ENCODE peak calls at places on chromosome 4, in four cellular contexts. F is mammary epithelial cell, O is body of pancreas, P is H9. E is an unnamed sample.
A peak's percentile ranks its signal among the peaks of the same experiment; 100 is the strongest.

GRCh38 chr4:31141141-31141811 is 421.1 kb downstream of the PCDH7 start:
- DNase-seq in F (no peak), O (no peak), P (no peak), E (no peak)

GRCh38 chr4:110704748-110705439 is 82.0 kb upstream of the PITX2 start:
- DNase-seq in F (no peak), O (no peak), P (no peak), E (no peak)

GRCh38 chr4:183332447-183332846 is 10.2 kb upstream of the CLDN24 start:
- DNase-seq in F (no peak), O (no peak), P (no peak), E (no peak)

GRCh38 chr4:161279095-161279494 is 884.7 kb downstream of the FSTL5 start:
- DNase-seq in F (no peak), O (no peak), P (no peak), E (no peak)

GRCh38 chr4:71772592-71772991 is 11.3 kb downstream of the GC start:
- DNase-seq in F (no peak), O (no peak), P (no peak), E (no peak)

GRCh38 chr4:40196260-40196659 is 571 bp upstream of the RHOH start:
- DNase-seq in F (no peak), O (no peak), P (no peak), E (no peak)

GRCh38 chr4:176849076-176849475 is 56.4 kb upstream of the VEGFC start:
- DNase-seq in F (peak; percentile 41), O (no peak), P (no peak), E (no peak)

GRCh38 chr4:67762091-67762490 is 7.9 kb upstream of the GNRHR start:
- DNase-seq in F (no peak), O (no peak), P (no peak), E (no peak)

GRCh38 chr4:39792529-39792928 is 94.6 kb downstream of the UBE2K start:
- DNase-seq in F (no peak), O (no peak), P (no peak), E (no peak)

GRCh38 chr4:139876328-139876941 is 210.8 kb downstream of the MGST2 start:
- DNase-seq in F (peak; percentile 21), O (peak; percentile 48), P (no peak), E (no peak)

GRCh38 chr4:133154725-133155124 is 5.6 kb downstream of the PCDH10 start:
- DNase-seq in F (no peak), O (no peak), P (no peak), E (no peak)

GRCh38 chr4:40395908-40396806 is 61.0 kb downstream of the CHRNA9 start:
- DNase-seq in F (peak; percentile 35), O (peak; percentile 97), P (no peak), E (no peak)

GRCh38 chr4:137387924-137388323 is 144.4 kb downstream of the PCDH18 start:
- DNase-seq in F (no peak), O (no peak), P (no peak), E (no peak)

GRCh38 chr4:23770011-23770410 is 119.8 kb downstream of the PPARGC1A start:
- DNase-seq in F (no peak), O (no peak), P (no peak), E (no peak)

GRCh38 chr4:56374956-56375355 is 12.3 kb downstream of the AASDH start:
- DNase-seq in F (no peak), O (no peak), P (no peak), E (no peak)

GRCh38 chr4:5638976-5639375 is 69.4 kb downstream of the EVC2 start:
- DNase-seq in F (peak; percentile 39), O (no peak), P (no peak), E (no peak)

GRCh38 chr4:14916554-14917304 is 85.6 kb upstream of the CPEB2 start:
- DNase-seq in F (peak; percentile 63), O (no peak), P (no peak), E (no peak)

GRCh38 chr4:125704726-125705125 is 390.0 kb downstream of the FAT4 start:
- DNase-seq in F (no peak), O (no peak), P (no peak), E (no peak)

GRCh38 chr4:178138491-178138890 is 696.3 kb upstream of the AGA start:
- DNase-seq in F (no peak), O (no peak), P (no peak), E (no peak)
- H3K4me1 ChIP-seq in F (no peaks in the 10 kb centered on the region), O (no peaks in the 10 kb centered on the region), P (no peaks in the 10 kb centered on the region), E (no peaks in the 10 kb centered on the region)

GRCh38 chr4:10984815-10985214 is 300.2 kb upstream of the CLNK start:
- DNase-seq in F (no peak), O (no peak), P (no peak), E (no peak)
- H3K27me3 ChIP-seq in F (no peaks in the 10 kb centered on the region), O (no peaks in the 10 kb centered on the region), P (no peaks in the 10 kb centered on the region), E (no peaks in the 10 kb centered on the region)

DNA sequence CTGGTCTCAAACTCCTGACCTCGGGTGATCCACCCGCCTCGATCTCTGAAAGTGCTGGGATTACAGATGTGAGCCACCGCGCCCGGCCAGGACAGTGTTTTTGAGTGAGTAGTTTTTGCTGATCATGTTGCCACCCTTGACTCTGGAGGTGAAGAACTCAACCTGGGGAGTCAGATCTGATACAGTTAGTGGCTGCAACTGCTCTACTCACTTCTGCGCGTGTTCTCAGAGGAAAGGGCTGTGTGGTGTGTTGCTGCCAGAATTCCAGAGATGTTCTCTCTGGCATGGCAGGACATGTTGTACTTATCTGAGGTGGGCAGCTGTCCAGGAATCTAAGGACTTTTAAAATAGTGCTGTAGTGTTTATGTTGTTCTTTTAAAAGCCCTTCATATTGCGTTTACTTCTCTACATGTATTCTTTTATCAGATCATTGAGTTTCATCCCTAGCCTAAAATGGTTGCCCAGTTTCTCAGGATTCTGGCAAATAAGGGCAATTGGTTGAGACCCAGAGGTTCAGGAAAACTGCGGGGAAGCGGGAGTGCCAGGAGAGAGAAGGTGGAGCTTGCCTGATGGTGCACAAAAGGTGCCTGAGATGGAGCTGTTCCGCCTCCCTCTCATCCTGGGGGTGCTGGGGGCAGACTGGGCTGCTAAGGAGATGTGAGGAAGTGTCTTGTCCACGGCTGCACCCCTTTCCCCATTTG is 97.7 kb downstream of the ARHGAP10 start:
- DNase-seq in F (peak; percentile 76), O (peak; percentile 29), P (no peak), E (no peak)
- H3K4me1 ChIP-seq in F (peaks cover 74% of the 10 kb centered on the region), O (peaks cover 61% of the 10 kb centered on the region), P (no peaks in the 10 kb centered on the region), E (no peaks in the 10 kb centered on the region)

DNA sequence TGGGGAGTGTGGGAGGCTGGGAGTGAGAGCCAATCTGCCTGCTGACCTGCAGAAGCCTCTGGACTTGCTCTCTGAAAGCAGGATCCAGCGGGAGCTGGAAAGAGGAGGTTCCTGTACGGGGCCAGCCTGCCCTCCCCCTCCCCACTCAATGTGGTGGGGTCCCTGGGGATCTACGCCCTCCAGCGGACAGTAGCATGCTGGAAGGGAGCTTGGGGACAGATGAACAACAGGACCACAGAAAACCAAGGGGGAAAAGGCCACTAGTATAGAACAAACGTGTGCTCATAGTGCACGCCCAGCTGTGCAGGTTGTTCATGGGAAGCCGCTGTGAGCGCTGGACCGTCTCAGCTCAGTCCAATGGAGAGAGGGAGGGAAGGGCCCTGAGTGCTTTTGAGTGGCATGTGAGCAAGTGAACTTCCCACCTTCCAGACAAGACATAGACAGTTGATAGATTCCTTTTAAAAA is 15.8 kb downstream of the HMX1 start:
- DNase-seq in F (no peak), O (no peak), P (peak; percentile 78), E (no peak)
- H3K27me3 ChIP-seq in F (peaks cover 46% of the 10 kb centered on the region), O (no peaks in the 10 kb centered on the region), P (peaks cover 68% of the 10 kb centered on the region), E (peaks cover 25% of the 10 kb centered on the region)

DNA sequence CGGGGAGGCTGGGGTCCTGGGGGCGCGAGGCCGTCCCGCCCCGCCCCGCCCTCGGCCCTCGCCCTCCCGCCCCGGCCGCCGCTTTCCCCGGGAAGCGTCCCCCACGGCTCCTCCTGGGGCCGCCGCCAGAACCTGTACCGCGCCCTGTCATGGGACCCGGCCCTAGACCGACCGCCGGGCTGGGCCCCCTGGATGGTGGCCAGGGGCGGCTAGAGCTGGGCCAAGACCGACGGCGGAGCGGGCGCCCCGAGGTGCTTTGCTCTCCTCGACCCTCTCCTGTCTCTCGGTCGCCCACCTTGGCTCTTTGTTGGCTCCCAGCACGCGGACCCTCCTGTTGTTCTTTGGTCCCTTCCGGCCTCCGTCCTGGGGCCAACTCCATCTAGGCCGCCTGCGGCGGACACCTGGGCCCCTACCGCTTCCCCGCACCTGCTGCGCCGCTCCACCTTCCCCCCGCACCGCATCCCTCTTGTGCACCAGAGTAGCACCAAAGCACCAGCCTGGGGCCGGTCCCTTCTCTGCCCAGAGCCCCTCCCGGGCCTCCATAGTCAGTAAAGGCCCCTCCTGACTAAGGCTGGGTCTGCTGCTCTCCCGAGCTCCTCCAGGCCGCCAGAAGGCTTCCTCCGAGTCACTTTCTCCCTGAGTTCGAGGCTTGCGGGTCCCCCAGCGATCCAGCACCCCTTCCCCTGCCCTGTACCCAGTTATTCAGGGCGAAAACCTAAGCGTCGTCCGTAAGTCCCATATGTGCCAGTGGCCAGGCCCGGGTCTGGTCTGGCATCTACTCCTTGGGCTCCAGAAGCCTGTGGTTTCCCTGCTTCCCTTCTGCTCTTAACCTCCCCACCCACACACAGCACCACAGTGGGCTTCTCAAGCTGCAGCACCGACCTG is 587 bp downstream of the TACC3 start:
- DNase-seq in F (no peak), O (no peak), P (peak; percentile 27), E (no peak)
- H3K4me1 ChIP-seq in F (peaks cover 34% of the 10 kb centered on the region), O (peaks cover 58% of the 10 kb centered on the region), P (no peaks in the 10 kb centered on the region), E (peaks cover 62% of the 10 kb centered on the region)